ENCODE peak calls at places on chromosomes 16 and 17, in six cellular contexts. Y is naive thymus-derived CD8-positive, alpha-beta T cell; D is K562; A is Right ventricle myocardium inferior; P is gastrocnemius medialis; T is effector memory CD8-positive, alpha-beta T cell. V is an unnamed sample.

GRCh38 chr16:81492965-81493754 is 48.6 kb downstream of the CMIP start:
- ATAC-seq in Y (no peak), D (no peak), A (no peak), P (no peak), T (no peak), V (no peak)

GRCh38 chr16:67941469-67942199 is 2.3 kb downstream of the LCAT start:
- ATAC-seq in A (no peak), Y (no peak), P (no peak), T (no peak), D (peak), V (no peak)

GRCh38 chr16:88703486-88704309 is 2.5 kb downstream of the RNF166 start:
- ATAC-seq in A (peak), Y (peak), D (no peak), P (no peak), T (peak), V (peak)

GRCh38 chr17:80109713-80110446 is 8.5 kb downstream of the GAA start:
- ATAC-seq in T (no peak), Y (no peak), D (no peak), P (no peak), A (no peak), V (no peak)

GRCh38 chr17:30969989-30970680 is 704 bp upstream of the RNF135 start:
- ATAC-seq in A (no peak), D (no peak), T (no peak), P (peak), Y (peak), V (peak)

GRCh38 chr16:82583415-82583814 is 43.4 kb upstream of the CDH13 start:
- ATAC-seq in D (no peak), T (no peak), A (no peak), P (no peak), Y (no peak), V (no peak)

GRCh38 chr16:21653571-21653970 is 1.2 kb upstream of the IGSF6 start:
- ATAC-seq in A (no peak), D (no peak), Y (no peak), T (no peak), P (no peak), V (no peak)

GRCh38 chr17:39677581-39678339 is 9.5 kb downstream of the PNMT start:
- ATAC-seq in D (no peak), T (no peak), P (peak), Y (no peak), A (peak), V (no peak)

GRCh38 chr16:55154261-55154660 is 169.7 kb upstream of the IRX6 start:
- ATAC-seq in A (no peak), Y (no peak), P (no peak), T (no peak), D (no peak), V (no peak)

GRCh38 chr16:48295493-48296281 is 48.3 kb upstream of the ABCC11 start:
- ATAC-seq in P (no peak), A (no peak), Y (no peak), D (no peak), T (no peak), V (no peak)

GRCh38 chr17:65634533-65634932 is 73.1 kb upstream of the AXIN2 start:
- ATAC-seq in P (no peak), D (no peak), Y (no peak), A (no peak), T (no peak), V (no peak)

GRCh38 chr16:4263504-4264436 is 9.1 kb downstream of the TFAP4 start:
- ATAC-seq in D (peak), P (peak), T (no peak), A (peak), Y (no peak), V (no peak)

V was measured in stimulated activated memory B cell treated with anti-CD40 and anti-IgM and Interleukin-4, amounts not matched to agents 10 μg/mL and 1 μg/mL and 100 μg/mL, for 72 hours.